ENCODE peak calls at places on chromosomes 5 and 9, in six cellular contexts. D is neural progenitor cell, M is thyroid gland, T is lung, Y is GM23338, S is psoas muscle. L is an unnamed sample.

GRCh38 chr5:96934291-96934694 is 1.6 kb upstream of the LNPEP start:
- DNase-seq in M (no peak), D (peak), S (no peak), T (no peak), Y (no peak), L (no peak)

GRCh38 chr5:109156885-109157284 is 252.9 kb downstream of the PJA2 start:
- DNase-seq in M (no peak), T (no peak), D (no peak), S (no peak), Y (no peak), L (no peak)

GRCh38 chr5:139915274-139915673 is 119.7 kb downstream of the PSD2 start:
- DNase-seq in D (no peak), T (peak), M (no peak), S (no peak), Y (no peak), L (peak)

GRCh38 chr5:177336112-177336511 is 15.4 kb downstream of the LMAN2 start:
- DNase-seq in T (no peak), S (no peak), M (no peak), D (peak), Y (peak), L (no peak)

GRCh38 chr9:116190997-116191396 is 37.4 kb downstream of the PAPPA start:
- DNase-seq in M (no peak), D (no peak), S (no peak), T (no peak), Y (no peak), L (no peak)

GRCh38 chr9:137772281-137772873 is 105.2 kb upstream of the CACNA1B start:
- DNase-seq in Y (peak), D (peak), S (no peak), M (no peak), T (no peak), L (no peak)

GRCh38 chr9:115442054-115442453 is 324.1 kb upstream of the TNC start:
- DNase-seq in T (no peak), S (no peak), Y (no peak), D (no peak), M (no peak), L (no peak)

GRCh38 chr5:17431272-17432050 is 66.6 kb upstream of the TAF11L2 start:
- DNase-seq in Y (no peak), M (no peak), S (no peak), D (no peak), T (no peak), L (no peak)

GRCh38 chr9:38232895-38233294 is 159.6 kb upstream of the ALDH1B1 start:
- DNase-seq in D (no peak), Y (no peak), M (no peak), S (no peak), T (no peak), L (peak)

GRCh38 chr9:113617550-113617949 is 154.0 kb downstream of the RGS3 start:
- DNase-seq in T (no peak), Y (no peak), D (peak), M (no peak), S (no peak), L (no peak)

GRCh38 chr9:113616116-113616515 is 152.6 kb downstream of the RGS3 start:
- DNase-seq in T (no peak), Y (no peak), D (no peak), S (no peak), M (no peak), L (no peak)

GRCh38 chr9:113619156-113619861 is 155.8 kb downstream of the RGS3 start:
- DNase-seq in Y (no peak), S (no peak), D (no peak), M (no peak), T (no peak), L (no peak)

GRCh38 chr9:113614843-113615648 is 151.5 kb downstream of the RGS3 start:
- DNase-seq in M (peak), T (no peak), Y (no peak), D (no peak), S (peak), L (no peak)

DNA sequence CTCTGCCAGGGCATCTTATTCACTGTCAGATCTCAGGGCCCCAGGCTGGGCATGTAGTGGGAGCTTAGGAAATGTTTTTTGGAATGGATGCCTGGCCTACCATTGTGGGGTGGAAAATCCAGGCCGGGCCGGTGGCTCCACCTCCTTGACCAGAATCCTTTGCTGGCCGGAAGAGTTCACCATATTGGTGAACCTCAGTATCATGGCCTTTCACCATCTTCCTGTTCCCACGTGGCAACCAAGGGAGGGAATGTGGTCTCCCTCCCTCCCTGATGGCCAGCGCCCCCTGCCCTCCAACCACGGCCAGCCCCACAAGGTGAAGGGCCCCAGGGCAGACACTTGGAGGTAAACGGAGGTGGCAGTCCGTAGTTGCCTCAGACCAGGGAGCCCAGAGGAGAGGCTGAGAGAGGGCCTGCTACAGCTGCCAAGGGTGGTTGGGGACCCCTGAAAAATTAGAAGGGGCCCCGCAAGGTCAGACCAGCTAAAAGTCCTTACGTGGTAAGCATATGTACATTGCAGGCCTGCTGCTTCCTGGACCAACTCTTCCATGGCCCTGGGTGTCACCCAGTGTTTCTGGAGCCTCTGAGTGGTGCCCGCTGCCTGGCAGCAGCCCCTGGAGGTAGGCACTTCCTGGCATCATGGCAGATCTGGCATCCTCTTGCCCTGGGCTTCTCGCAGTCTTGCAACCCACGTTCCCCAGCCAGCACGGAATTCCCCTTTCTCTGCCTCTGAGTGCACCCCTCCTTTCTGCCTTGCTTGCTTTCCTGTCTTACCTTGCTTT is 153.4 kb downstream of the RGS3 start:
- DNase-seq in S (no peak), T (no peak), Y (no peak), D (no peak), M (no peak), L (no peak)
- TF ChIP-seq CTCF in S (no peak), T (no peak), Y (peak), D (no peak), M (no peak), L (no peak)

GRCh38 chr9:106286249-106286648 is 576.7 kb upstream of the ZNF462 start:
- DNase-seq in T (no peak), S (no peak), M (no peak), D (peak), Y (peak), L (no peak)
- TF ChIP-seq CTCF in T (no peak), S (no peak), M (no peak), D (peak), Y (peak), L (peak)

DNA sequence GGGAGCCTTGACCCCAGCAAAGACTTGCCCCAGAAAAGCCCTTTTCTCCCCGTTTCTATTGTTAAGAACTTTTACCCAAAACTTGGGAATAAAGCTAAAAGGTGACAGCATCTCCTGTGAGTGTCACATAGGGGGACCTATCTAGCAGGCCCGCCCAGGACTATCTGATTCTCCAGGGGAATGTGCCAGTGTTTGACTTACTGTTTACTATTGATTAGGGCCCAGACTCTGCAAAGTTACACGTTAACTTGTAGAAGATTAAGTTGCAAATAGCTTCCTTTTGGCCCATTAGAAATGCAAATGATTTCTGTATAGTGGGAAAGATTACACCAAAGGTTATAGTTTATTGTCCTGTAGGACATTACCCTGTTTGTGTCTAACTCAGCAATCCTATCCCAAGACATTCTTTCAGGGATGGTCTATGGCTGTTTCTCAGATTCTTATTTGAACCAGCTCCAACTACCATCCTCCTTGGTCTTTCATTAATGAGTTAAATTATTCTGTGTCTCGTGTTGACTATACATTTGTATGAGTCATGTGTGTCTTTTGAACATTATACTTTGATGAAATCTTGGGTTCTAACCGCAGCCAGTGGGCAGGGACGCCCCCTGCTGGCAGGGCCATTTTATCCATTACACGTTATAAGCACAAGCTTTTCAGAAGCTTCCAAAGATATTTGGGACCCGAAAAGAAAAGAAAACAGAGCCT is 60.7 kb downstream of the HRH2 start:
- DNase-seq in Y (peak), M (peak), T (no peak), S (peak), D (peak), L (no peak)
- TF ChIP-seq CTCF in Y (peak), M (peak), T (peak), S (peak), D (peak), L (peak)

GRCh38 chr5:15009420-15009819 is 137.8 kb upstream of the ANKH start:
- DNase-seq in D (no peak), S (no peak), Y (no peak), M (no peak), T (no peak), L (no peak)

GRCh38 chr5:15008911-15009310 is 137.3 kb upstream of the ANKH start:
- DNase-seq in D (no peak), T (no peak), M (no peak), S (no peak), Y (no peak), L (no peak)

GRCh38 chr5:15010936-15011335 is 139.4 kb upstream of the ANKH start:
- DNase-seq in T (no peak), D (no peak), M (no peak), Y (no peak), S (no peak), L (no peak)

GRCh38 chr5:15007549-15008142 is 136.1 kb upstream of the ANKH start:
- DNase-seq in T (no peak), S (no peak), D (no peak), M (no peak), Y (no peak), L (no peak)

GRCh38 chr5:15008476-15008875 is 136.9 kb upstream of the ANKH start:
- DNase-seq in Y (peak), S (peak), T (peak), D (no peak), M (peak), L (peak)
- TF ChIP-seq CTCF in Y (no peak), S (no peak), T (no peak), D (no peak), M (no peak), L (no peak)

GRCh38 chr9:128881884-128882676 is at the start of the genes KYAT1 and LRRC8A:
- DNase-seq in D (peak), Y (peak), T (peak), S (peak), M (peak), L (peak)
- TF ChIP-seq CTCF in D (no peak), Y (no peak), T (peak), S (no peak), M (no peak), L (no peak)

L was measured in osteocyte.